ENCODE peak calls at places on chromosome X, in six cellular contexts. P is neural progenitor cell, N is H9, K is mesothelial cell of epicardium, H is GM23338, I is thoracic aorta. V is an unnamed sample.

GRCh38 chrX:19593684-19594083 is 78.4 kb upstream of the MAP3K15 start:
- DNase-seq in P (no peak), N (no peak), K (no peak), H (peak; percentile 44), I (no peak), V (no peak)

GRCh38 chrX:40152706-40153334 is 55.1 kb upstream of the BCOR start:
- DNase-seq in P (peak; percentile 62), N (peak; percentile 60), K (no peak), H (peak; percentile 33), I (no peak), V (no peak)

GRCh38 chrX:101206471-101206870 is 13.1 kb upstream of the DRP2 start:
- DNase-seq in P (peak; percentile 9), N (no peak), K (no peak), H (peak; percentile 52), I (no peak), V (no peak)

GRCh38 chrX:118655561-118656246 is 71.7 kb upstream of the IL13RA1 start:
- DNase-seq in P (no peak), N (no peak), K (no peak), H (no peak), I (no peak), V (no peak)

GRCh38 chrX:57103489-57103888 is 17.9 kb downstream of the SPIN2B start:
- DNase-seq in P (no peak), N (no peak), K (no peak), H (no peak), I (no peak), V (no peak)

GRCh38 chrX:86171366-86171765 is 23.1 kb downstream of the DACH2 start:
- DNase-seq in P (peak; percentile 48), N (peak; percentile 45), K (no peak), H (peak; percentile 69), I (no peak), V (no peak)

GRCh38 chrX:71053217-71053621 is 14.9 kb downstream of the SNX12 start:
- DNase-seq in P (peak; percentile 84), N (peak; percentile 90), K (no peak), H (peak; percentile 92), I (no peak), V (no peak)

GRCh38 chrX:69285401-69285871 is 120.2 kb upstream of the PJA1 start:
- DNase-seq in P (peak; percentile 35), N (no peak), K (no peak), H (no peak), I (no peak), V (no peak)

GRCh38 chrX:130575831-130576404 is 174.1 kb downstream of the RBMX2 start:
- DNase-seq in P (peak; percentile 57), N (peak; percentile 38), K (no peak), H (peak; percentile 66), I (no peak), V (no peak)

GRCh38 chrX:122188751-122189150 is 995.3 kb upstream of the GRIA3 start:
- DNase-seq in P (no peak), N (no peak), K (no peak), H (no peak), I (no peak), V (no peak)

GRCh38 chrX:48468247-48468671 is 1.8 kb downstream of the SLC38A5 start:
- DNase-seq in P (peak; percentile 14), N (no peak), K (no peak), H (peak; percentile 2), I (no peak), V (no peak)

GRCh38 chrX:46398874-46399273 is 146.3 kb downstream of the ZNF674 start:
- DNase-seq in P (no peak), N (no peak), K (no peak), H (no peak), I (no peak), V (no peak)

GRCh38 chrX:150984164-150984824 is 1.2 kb downstream of the HMGB3 start:
- DNase-seq in P (peak; percentile 55), N (no peak), K (no peak), H (no peak), I (no peak), V (no peak)

GRCh38 chrX:86806786-86807185 is 658.5 kb downstream of the DACH2 start:
- DNase-seq in P (peak; percentile 40), N (peak; percentile 28), K (no peak), H (peak; percentile 56), I (no peak), V (no peak)

GRCh38 chrX:24260827-24261550 is 52.9 kb downstream of the SUPT20HL2 start:
- DNase-seq in P (no peak), N (no peak), K (no peak), H (no peak), I (no peak), V (no peak)

GRCh38 chrX:77087529-77088169 is 359.5 kb upstream of the FGF16 start:
- DNase-seq in P (no peak), N (no peak), K (no peak), H (no peak), I (peak; percentile 17), V (no peak)

GRCh38 chrX:108186811-108187210 is 95.2 kb downstream of the ATG4A start:
- DNase-seq in P (no peak), N (no peak), K (no peak), H (no peak), I (no peak), V (no peak)

GRCh38 chrX:7647826-7648225 is 195.1 kb upstream of the VCX start:
- DNase-seq in P (peak; percentile 32), N (no peak), K (no peak), H (no peak), I (no peak), V (no peak)

GRCh38 chrX:45761920-45762319 is 561.2 kb upstream of the DIPK2B start:
- DNase-seq in P (no peak), N (no peak), K (no peak), H (no peak), I (no peak), V (no peak)

GRCh38 chrX:109619816-109620215 is 5.2 kb downstream of the KCNE5 start:
- DNase-seq in P (no peak), N (no peak), K (no peak), H (no peak), I (no peak), V (no peak)

GRCh38 chrX:125378205-125378604 is 58.5 kb downstream of the TEX13C start:
- DNase-seq in P (no peak), N (no peak), K (no peak), H (peak; percentile 28), I (no peak), V (no peak)

DNA sequence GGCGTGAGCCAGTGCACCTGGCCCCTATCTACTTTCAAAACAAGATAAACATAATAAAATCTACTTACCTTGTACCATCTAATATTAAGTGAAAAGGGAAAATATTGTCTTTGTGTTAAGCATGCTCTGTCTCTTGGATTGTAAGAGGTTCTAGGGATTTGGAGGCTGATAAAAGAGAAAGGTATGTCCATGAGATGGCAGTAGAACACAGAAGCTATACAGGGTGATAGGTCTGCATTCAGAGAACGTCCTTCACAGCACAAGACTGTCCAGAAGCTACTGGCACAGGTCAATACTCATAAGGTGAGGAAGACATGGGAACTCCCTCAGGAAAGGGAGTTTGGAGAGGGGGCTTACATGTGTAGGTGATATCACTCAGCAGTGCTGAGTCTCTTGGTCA is 135.5 kb downstream of the TMEM47 start:
- DNase-seq in P (peak; percentile 55), N (peak; percentile 38), K (no peak), H (peak; percentile 52), I (no peak), V (no peak)
- TF ChIP-seq CTCF in P (peak; percentile 56), N (peak; percentile 78), K (no peak), H (peak; percentile 71), I (no peak), V (no peak)

GRCh38 chrX:139804482-139804881 is 96.5 kb upstream of the MCF2 start:
- DNase-seq in P (no peak), N (no peak), K (no peak), H (no peak), I (no peak), V (no peak)
- TF ChIP-seq CTCF in P (no peak), N (no peak), K (no peak), H (no peak), I (no peak), V (no peak)

DNA sequence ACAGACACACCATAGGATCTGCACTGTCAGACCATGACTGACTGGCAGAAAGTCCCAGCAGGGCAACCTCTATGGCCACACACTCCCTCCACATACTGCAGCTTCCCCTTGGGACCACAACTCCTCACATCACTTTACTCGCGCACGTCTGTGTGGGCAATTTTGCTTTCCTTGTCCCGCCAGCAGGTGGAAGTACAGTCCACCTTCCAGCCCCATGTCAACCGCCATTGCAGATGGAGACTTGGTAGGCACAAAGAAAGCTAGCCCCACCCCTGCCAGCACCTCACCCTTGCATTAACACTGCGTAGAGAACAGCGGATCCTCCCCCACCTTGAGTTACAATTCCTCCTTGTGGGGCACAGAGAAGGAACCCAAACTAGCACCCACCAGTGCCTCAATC is 74.4 kb upstream of the NAP1L2 start:
- DNase-seq in P (peak; percentile 7), N (peak; percentile 72), K (no peak), H (peak; percentile 51), I (no peak), V (no peak)
- TF ChIP-seq CTCF in P (peak; percentile 25), N (peak; percentile 65), K (no peak), H (peak; percentile 72), I (no peak), V (no peak)

DNA sequence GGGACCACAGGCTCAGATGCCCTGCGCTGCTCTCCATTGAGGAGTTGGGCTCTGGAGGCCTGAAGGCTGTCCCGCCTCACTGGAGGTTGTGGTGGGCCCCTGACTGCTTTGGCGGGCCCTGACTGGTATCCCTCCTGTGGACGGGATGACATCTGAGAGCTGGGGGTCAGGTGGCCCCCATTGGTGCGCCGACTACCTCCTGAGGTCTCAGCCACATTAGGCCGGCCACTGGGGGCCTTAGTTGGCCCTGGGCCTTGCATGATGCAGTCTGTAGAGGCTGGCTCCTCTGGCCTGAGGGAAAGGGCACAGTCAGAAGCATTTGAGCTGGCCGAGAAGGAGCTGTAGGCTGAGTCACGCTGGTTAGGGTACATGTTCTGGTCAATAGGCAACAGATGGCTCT is 164.5 kb upstream of the DGKK start:
- DNase-seq in P (no peak), N (no peak), K (no peak), H (no peak), I (no peak), V (no peak)
- TF ChIP-seq CTCF in P (no peak), N (no peak), K (no peak), H (no peak), I (no peak), V (no peak)

GRCh38 chrX:10514891-10515290 is 105.5 kb downstream of the MID1 start:
- DNase-seq in P (no peak), N (no peak), K (no peak), H (no peak), I (no peak), V (no peak)

GRCh38 chrX:10512741-10513140 is 107.6 kb downstream of the MID1 start:
- DNase-seq in P (no peak), N (no peak), K (no peak), H (no peak), I (no peak), V (no peak)

GRCh38 chrX:10512258-10512657 is 108.1 kb downstream of the MID1 start:
- DNase-seq in P (no peak), N (no peak), K (no peak), H (no peak), I (no peak), V (no peak)

GRCh38 chrX:10516781-10517322 is 103.5 kb downstream of the MID1 start:
- DNase-seq in P (no peak), N (no peak), K (no peak), H (no peak), I (no peak), V (no peak)

GRCh38 chrX:10513974-10514373 is 106.4 kb downstream of the MID1 start:
- DNase-seq in P (no peak), N (no peak), K (no peak), H (no peak), I (no peak), V (no peak)
- TF ChIP-seq CTCF in P (no peak), N (no peak), K (no peak), H (no peak), I (no peak), V (no peak)